ENCODE peak calls at places on chromosomes 7 and 10, in nine cellular contexts. T is A549, P is tibial nerve, Q is GM12878, Z is H1, K is ovary, Y is transverse colon, L is esophagus muscularis mucosa, R is suprapubic skin. A is an unnamed sample.

GRCh38 chr7:44565097-44565794 is 8.5 kb downstream of the DDX56 start:
- DNase-seq in K (peak), L (no peak), T (peak), Z (peak), Y (peak), Q (no peak), R (peak), P (peak), A (peak)

GRCh38 chr10:2214805-2215204 is 477.5 kb upstream of the ADARB2 start:
- DNase-seq in R (no peak), Z (no peak), T (no peak), Y (no peak), P (no peak), Q (no peak), L (no peak), K (no peak), A (no peak)

GRCh38 chr7:15751191-15751701 is 64.8 kb upstream of the MEOX2 start:
- DNase-seq in R (no peak), K (no peak), P (no peak), Q (no peak), L (no peak), Y (no peak), T (no peak), Z (no peak), A (no peak)

GRCh38 chr7:102916426-102916825 is 3.6 kb downstream of the LRRC17 start:
- DNase-seq in Q (no peak), Y (no peak), R (no peak), P (no peak), T (no peak), L (no peak), Z (no peak), K (no peak), A (no peak)

GRCh38 chr10:32957341-32958084 is 517 bp downstream of the ITGB1 start:
- DNase-seq in T (peak), P (no peak), Z (no peak), Y (peak), L (no peak), Q (no peak), R (peak), K (peak), A (peak)

GRCh38 chr7:127922661-127923060 is 108.6 kb downstream of the LRRC4 start:
- DNase-seq in P (no peak), Q (no peak), R (no peak), Y (no peak), K (no peak), L (no peak), Z (no peak), T (no peak), A (no peak)

GRCh38 chr10:35011771-35012191 is 78.4 kb downstream of the CUL2 start:
- DNase-seq in Q (no peak), Z (no peak), L (no peak), T (no peak), K (no peak), P (no peak), Y (no peak), R (no peak), A (no peak)

GRCh38 chr7:139620676-139621344 is 97.3 kb downstream of the CLEC2L start:
- DNase-seq in Q (no peak), R (no peak), P (peak), T (peak), K (no peak), Y (peak), L (no peak), Z (no peak), A (peak)

GRCh38 chr7:67738958-67739357 is 742.3 kb downstream of the TYW1 start:
- DNase-seq in P (peak), L (no peak), Z (no peak), R (no peak), K (peak), Y (no peak), Q (no peak), T (peak), A (no peak)

GRCh38 chr10:43683451-43684197 is 34.9 kb upstream of the ZNF32 start:
- DNase-seq in P (no peak), Z (no peak), Y (no peak), T (peak), L (no peak), K (no peak), Q (no peak), R (peak), A (no peak)

GRCh38 chr7:37833107-37833817 is 15.1 kb upstream of the NME8 start:
- DNase-seq in Q (no peak), K (peak), Z (peak), R (no peak), P (peak), T (peak), Y (peak), L (no peak), A (no peak)

GRCh38 chr10:132866601-132867381 is 75.6 kb downstream of the CFAP46 start:
- DNase-seq in P (no peak), L (no peak), R (peak), Q (no peak), T (no peak), Y (peak), Z (no peak), K (no peak), A (peak)
- TF ChIP-seq EP300 in P (no peak), L (no peak), R (no peak), Q (no peak), T (no peak), Y (no peak), Z (no peak), K (no peak), A (no peak)

GRCh38 chr7:101109368-101109767 is 17.5 kb upstream of the SERPINE1 start:
- DNase-seq in Y (no peak), K (no peak), Z (no peak), P (no peak), R (no peak), T (no peak), Q (no peak), L (no peak), A (no peak)
- H3K4me3 ChIP-seq in Y (no peak), K (no peak), Z (no peak), P (no peak), R (no peak), T (no peak), Q (no peak), L (no peak), A (no peak)

DNA sequence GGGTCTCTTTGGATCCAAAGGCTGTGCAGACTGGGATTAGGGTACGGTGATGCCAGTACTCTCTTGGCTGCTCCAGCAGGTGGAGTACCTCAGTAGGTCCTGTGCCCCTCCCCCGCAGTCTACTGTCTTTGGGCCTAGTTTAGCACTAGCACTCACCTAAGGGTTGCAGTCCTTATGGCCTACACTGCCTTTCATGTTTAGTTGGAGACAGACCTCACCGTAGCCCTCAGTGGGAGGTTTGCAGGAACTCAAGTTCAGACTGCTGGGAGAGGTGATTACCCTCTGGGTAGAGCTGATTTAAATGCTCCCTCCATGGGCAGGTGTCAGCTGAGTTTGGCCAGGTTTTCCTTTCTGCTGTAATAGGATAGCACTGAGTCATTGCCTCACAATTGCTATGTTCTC is 210.8 kb upstream of the TMEM196 start:
- DNase-seq in Z (no peak), Y (no peak), P (no peak), R (no peak), T (no peak), K (no peak), L (no peak), Q (no peak), A (no peak)
- TF ChIP-seq EP300 in Z (no peak), Y (no peak), P (no peak), R (no peak), T (no peak), K (no peak), L (no peak), Q (no peak), A (no peak)

GRCh38 chr10:79404690-79405131 is 40.7 kb downstream of the ZCCHC24 start:
- DNase-seq in Z (no peak), L (no peak), K (peak), Q (no peak), R (peak), Y (peak), P (no peak), T (no peak), A (no peak)
- H3K4me3 ChIP-seq in Z (no peak), L (no peak), K (no peak), Q (no peak), R (no peak), Y (no peak), P (no peak), T (no peak), A (no peak)

GRCh38 chr10:7231420-7232414 is 179.1 kb downstream of the SFMBT2 start:
- DNase-seq in R (no peak), P (no peak), T (no peak), Z (no peak), Y (no peak), Q (no peak), K (no peak), L (no peak), A (no peak)
- TF ChIP-seq EP300 in R (no peak), P (no peak), T (no peak), Z (no peak), Y (no peak), Q (no peak), K (no peak), L (no peak), A (no peak)

A was measured in stomach.